ENCODE peak calls at places on chromosomes 11 and 22, in ten cellular contexts. G, E, P, R, Z, M, Q, J, V and H are unnamed samples. For H3K27me3, the result is how much of the 10 kb centered on the place peaks cover.

GRCh38 chr22:29352778-29353177 is 35.6 kb downstream of the AP1B1 start:
- DNase-seq in P (no peak), Q (no peak), Z (no peak), E (no peak), M (peak), V (no peak), J (no peak), G (no peak), R (no peak), H (no peak)

GRCh38 chr11:45225961-45226871 is 59.9 kb downstream of the SYT13 start:
- DNase-seq in J (no peak), R (no peak), M (no peak), Z (peak), G (no peak), V (no peak), E (no peak), P (no peak), Q (no peak), H (no peak)

GRCh38 chr22:46390652-46391301 is 55.3 kb downstream of the TRMU start:
- DNase-seq in G (no peak), Q (no peak), R (peak), J (peak), E (no peak), P (no peak), V (peak), M (no peak), Z (peak), H (no peak)

GRCh38 chr11:114036156-114036811 is 23.2 kb upstream of the ZBTB16 start:
- DNase-seq in Q (peak), R (peak), P (peak), E (peak), Z (peak), V (peak), G (peak), M (peak), J (peak), H (no peak)

GRCh38 chr11:37504925-37505324 is 906.9 kb upstream of the RAG2 start:
- DNase-seq in G (peak), E (no peak), M (no peak), V (no peak), P (no peak), J (peak), Q (no peak), R (no peak), Z (no peak), H (no peak)

GRCh38 chr22:37545703-37546435 is 14.4 kb upstream of the CDC42EP1 start:
- DNase-seq in P (peak), J (peak), Z (peak), R (peak), E (no peak), G (no peak), M (peak), V (peak), Q (peak), H (no peak)

GRCh38 chr11:86143429-86144030 is 74.6 kb upstream of the PICALM start:
- DNase-seq in E (no peak), J (no peak), V (no peak), G (no peak), Z (no peak), R (peak), M (no peak), Q (no peak), P (no peak), H (peak)

GRCh38 chr22:18078329-18079041 is 695 bp downstream of the PEX26 start:
- DNase-seq in R (peak), P (peak), Q (peak), V (no peak), E (peak), J (peak), Z (no peak), G (no peak), M (peak), H (peak)

GRCh38 chr11:11956006-11956405 is 52.4 kb downstream of the DKK3 start:
- DNase-seq in G (no peak), J (no peak), R (no peak), M (no peak), Z (no peak), Q (no peak), E (no peak), P (no peak), V (no peak), H (no peak)

GRCh38 chr11:75476716-75477613 is 44.0 kb upstream of the KLHL35 start:
- DNase-seq in M (peak), E (no peak), G (no peak), Q (no peak), Z (no peak), J (no peak), V (peak), P (no peak), R (peak), H (no peak)

GRCh38 chr11:93492464-93493251 is 50.5 kb downstream of the SMCO4 start:
- DNase-seq in J (no peak), Z (no peak), M (no peak), G (no peak), R (no peak), E (no peak), P (no peak), Q (no peak), V (no peak), H (no peak)

GRCh38 chr11:120566176-120566575 is 54.6 kb downstream of the GRIK4 start:
- DNase-seq in E (no peak), J (no peak), Z (no peak), M (no peak), G (no peak), R (no peak), V (no peak), P (no peak), Q (no peak), H (no peak)

GRCh38 chr22:24453853-24454252 is 26.5 kb downstream of the ADORA2A start:
- DNase-seq in M (no peak), Q (no peak), E (no peak), G (no peak), J (no peak), R (no peak), V (no peak), Z (no peak), P (no peak), H (no peak)

GRCh38 chr22:44391026-44391425 is 78.3 kb upstream of the SHISAL1 start:
- DNase-seq in Z (peak), P (no peak), E (no peak), M (no peak), R (no peak), J (no peak), V (peak), G (no peak), Q (no peak), H (no peak)

GRCh38 chr11:119907122-119907933 is 178.3 kb upstream of the NECTIN1 start:
- DNase-seq in E (no peak), V (no peak), J (no peak), Q (peak), R (no peak), P (no peak), G (no peak), M (peak), Z (no peak), H (no peak)

GRCh38 chr11:132064987-132065620 is 694.7 kb downstream of the NTM start:
- DNase-seq in G (peak), Q (no peak), M (no peak), V (no peak), E (no peak), J (peak), R (no peak), Z (no peak), P (no peak), H (no peak)

GRCh38 chr11:57432714-57433163 is 5.8 kb upstream of the SLC43A3 start:
- DNase-seq in E (no peak), Z (no peak), J (peak), M (peak), G (peak), V (no peak), Q (no peak), R (peak), P (no peak), H (no peak)

GRCh38 chr11:30344085-30344484 is 21.2 kb downstream of the ARL14EP start:
- DNase-seq in E (no peak), Q (no peak), V (no peak), G (no peak), P (no peak), Z (no peak), J (no peak), R (no peak), M (no peak), H (peak)

GRCh38 chr11:2157294-2158040 is 3.5 kb downstream of the INS start:
- DNase-seq in P (no peak), Q (no peak), V (no peak), R (no peak), M (no peak), E (no peak), J (no peak), G (no peak), Z (no peak), H (no peak)
- H3K27me3 ChIP-seq in P (under half), Q (under half), V (under half), R (under half), M (under half), E (under half), J (under half), G (under half), Z (under half), H (under half)

DNA sequence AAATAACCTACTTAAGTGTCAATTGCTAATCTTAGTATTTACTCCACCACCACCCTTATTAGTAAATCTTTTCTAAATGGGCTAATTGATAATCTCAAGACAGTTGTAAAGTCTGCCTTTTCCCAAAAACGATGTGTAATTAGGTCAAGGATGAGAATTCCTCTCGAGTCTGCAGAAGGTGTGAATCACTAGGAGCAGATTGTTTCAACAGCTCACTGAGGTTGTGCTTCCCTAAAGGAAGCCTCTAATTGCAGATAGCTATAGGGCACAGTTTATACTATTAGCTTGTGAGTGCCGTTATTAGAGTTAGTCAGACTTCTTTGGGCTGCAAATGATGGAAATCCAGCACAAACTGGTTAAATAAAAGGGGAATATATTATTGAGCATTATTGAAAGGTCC is 84.9 kb downstream of the C11orf91 start:
- DNase-seq in Q (no peak), J (no peak), V (no peak), M (no peak), E (no peak), G (no peak), P (no peak), R (no peak), Z (no peak), H (no peak)
- H3K4me3 ChIP-seq in Q (no peak), J (no peak), V (no peak), M (no peak), E (no peak), G (no peak), P (no peak), R (no peak), Z (no peak), H (no peak)

DNA sequence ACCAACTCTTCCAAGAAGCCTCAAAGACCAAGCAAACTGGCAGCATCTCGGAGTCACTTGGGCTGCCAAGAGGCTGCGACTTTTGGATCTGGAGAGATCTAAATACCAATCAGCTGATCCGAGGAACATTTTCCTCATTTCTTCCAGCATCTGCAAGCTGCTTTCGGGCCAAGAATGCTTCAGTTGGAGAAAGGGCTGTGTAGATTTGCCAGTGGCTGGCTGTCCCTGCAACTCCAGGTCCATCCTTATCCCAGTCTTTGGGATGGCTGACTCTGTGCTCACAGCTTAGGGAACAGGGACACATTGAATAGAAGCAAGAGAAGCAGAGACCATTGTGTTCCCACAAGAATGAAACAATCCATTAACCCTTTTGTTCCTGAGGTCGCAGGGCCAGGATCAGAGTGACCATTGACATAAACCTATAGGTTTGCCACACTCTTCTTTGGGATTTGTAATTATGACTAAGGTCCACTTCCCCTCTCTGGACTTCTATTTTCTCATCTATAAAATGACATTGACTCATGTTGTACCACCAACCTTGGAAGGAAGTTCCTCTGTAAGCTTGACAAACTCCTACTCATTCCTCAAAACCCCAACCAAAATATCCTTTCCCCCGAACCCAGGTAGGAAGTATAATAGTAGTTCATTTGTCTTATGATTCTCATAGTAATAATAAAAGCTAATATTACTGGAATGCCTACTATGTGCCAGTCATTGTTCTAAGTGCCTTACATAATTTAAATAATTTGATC is 340.8 kb downstream of the MN1 start:
- DNase-seq in Z (peak), M (no peak), R (no peak), E (no peak), P (peak), G (no peak), J (peak), Q (no peak), V (no peak), H (no peak)
- H3K27me3 ChIP-seq in Z (under half), M (under half), R (under half), E (under half), P (under half), G (under half), J (under half), Q (under half), V (under half), H (under half)

DNA sequence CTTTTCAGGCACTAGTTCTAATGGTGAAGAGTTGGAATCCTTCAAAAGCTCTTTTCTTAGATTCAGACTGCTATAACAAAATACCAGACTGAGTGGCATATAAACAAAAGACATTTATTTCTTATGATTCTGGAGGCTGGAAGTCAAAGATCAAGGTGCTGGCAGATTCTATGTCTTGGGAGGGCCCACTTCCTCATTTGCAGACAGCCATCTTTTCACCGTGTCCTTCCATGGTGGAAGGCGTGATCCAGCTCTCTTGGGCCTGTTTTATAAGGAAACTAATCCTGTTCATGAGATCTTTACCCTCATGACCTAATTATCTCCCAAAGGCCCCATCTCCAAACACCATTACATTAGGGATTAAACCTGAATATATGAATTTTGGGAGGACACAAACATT is 124.0 kb downstream of the NAV2 start:
- DNase-seq in P (no peak), Z (no peak), G (no peak), Q (no peak), V (no peak), M (no peak), R (no peak), J (no peak), E (no peak), H (no peak)
- H3K4me3 ChIP-seq in P (no peak), Z (no peak), G (no peak), Q (no peak), V (no peak), M (no peak), R (no peak), J (no peak), E (no peak), H (no peak)

GRCh38 chr11:69815973-69816372 is 3.2 kb downstream of the FGF3 start:
- DNase-seq in G (no peak), Z (no peak), V (no peak), E (no peak), J (no peak), P (no peak), R (no peak), M (no peak), Q (no peak), H (no peak)
- H3K27me3 ChIP-seq in G (half or more), Z (under half), V (half or more), E (under half), J (under half), P (half or more), R (under half), M (half or more), Q (half or more), H (under half)